ENCODE peak calls at places on chromosomes 11 and 22, in ten cellular contexts. G is ascending aorta; H is HCT116; M is substantia nigra; J is mammary epithelial cell; Q is CD8-positive, alpha-beta memory T cell; N is neural progenitor cell; W is body of pancreas; T is neuronal stem cell; I is Panc1. X is an unnamed sample.
A peak's percentile ranks its signal among the peaks of the same experiment; 100 is the strongest.

GRCh38 chr11:57751676-57752253 is at the start of gene BTBD18:
- DNase-seq in G (no peak), H (no peak), M (no peak), J (peak; percentile 49), Q (no peak), N (peak; percentile 70), W (peak; percentile 66), T (no peak), I (no peak), X (no peak)

GRCh38 chr11:69337211-69337721 is 43.3 kb downstream of the MYEOV start:
- DNase-seq in G (no peak), H (no peak), M (no peak), J (no peak), Q (no peak), N (no peak), W (peak; percentile 84), T (no peak), I (no peak), X (peak; percentile 74)

GRCh38 chr11:65609236-65609635 is 4.8 kb downstream of the MAP3K11 start:
- DNase-seq in G (no peak), H (no peak), M (no peak), J (no peak), Q (no peak), N (no peak), W (no peak), T (no peak), I (no peak), X (no peak)

GRCh38 chr11:130420478-130421198 is 7.8 kb downstream of the ADAMTS8 start:
- DNase-seq in G (no peak), H (no peak), M (no peak), J (no peak), Q (no peak), N (no peak), W (peak; percentile 35), T (no peak), I (no peak), X (no peak)

GRCh38 chr11:33448461-33449130 is 191.4 kb downstream of the HIPK3 start:
- DNase-seq in G (no peak), H (no peak), M (no peak), J (peak; percentile 24), Q (no peak), N (no peak), W (no peak), T (no peak), I (no peak), X (no peak)

GRCh38 chr11:102577723-102578122 is 47.2 kb upstream of the MMP7 start:
- DNase-seq in G (no peak), H (no peak), M (no peak), J (no peak), Q (no peak), N (no peak), W (no peak), T (no peak), I (no peak), X (no peak)

GRCh38 chr11:86183694-86184093 is 60.9 kb upstream of the EED start:
- DNase-seq in G (no peak), H (no peak), M (no peak), J (peak; percentile 75), Q (no peak), N (no peak), W (no peak), T (no peak), I (no peak), X (no peak)

GRCh38 chr11:69172674-69173073 is 16.9 kb downstream of the SMIM38 start:
- DNase-seq in G (no peak), H (peak; percentile 19), M (no peak), J (peak; percentile 27), Q (peak; percentile 4), N (no peak), W (no peak), T (no peak), I (no peak), X (no peak)

GRCh38 chr22:39900306-39901227 is at the start of gene GRAP2:
- DNase-seq in G (no peak), H (no peak), M (no peak), J (no peak), Q (peak; percentile 87), N (no peak), W (no peak), T (no peak), I (no peak), X (no peak)

GRCh38 chr11:61054513-61054912 is 47.8 kb upstream of the CD5 start:
- DNase-seq in G (no peak), H (no peak), M (no peak), J (no peak), Q (no peak), N (no peak), W (no peak), T (no peak), I (no peak), X (no peak)

GRCh38 chr11:8363924-8364323 is 100.2 kb upstream of the LMO1 start:
- DNase-seq in G (no peak), H (no peak), M (no peak), J (no peak), Q (no peak), N (no peak), W (no peak), T (no peak), I (no peak), X (no peak)

GRCh38 chr11:45347343-45347742 is 61.2 kb upstream of the SYT13 start:
- DNase-seq in G (no peak), H (no peak), M (no peak), J (no peak), Q (no peak), N (peak; percentile 42), W (no peak), T (no peak), I (no peak), X (no peak)

GRCh38 chr11:126507646-126508045 is 152.2 kb downstream of the ST3GAL4 start:
- DNase-seq in G (no peak), H (no peak), M (no peak), J (no peak), Q (no peak), N (no peak), W (no peak), T (no peak), I (no peak), X (no peak)

GRCh38 chr22:30575859-30576258 is 1.4 kb upstream of the GAL3ST1 start:
- DNase-seq in G (no peak), H (no peak), M (no peak), J (no peak), Q (no peak), N (no peak), W (peak; percentile 81), T (no peak), I (no peak), X (no peak)

GRCh38 chr22:30572840-30573593 is 1.4 kb downstream of the GAL3ST1 start:
- DNase-seq in G (no peak), H (no peak), M (peak; percentile 45), J (no peak), Q (no peak), N (no peak), W (peak; percentile 54), T (no peak), I (no peak), X (no peak)

GRCh38 chr22:30573594-30574094 is 821 bp downstream of the GAL3ST1 start:
- DNase-seq in G (no peak), H (no peak), M (no peak), J (no peak), Q (no peak), N (no peak), W (peak; percentile 52), T (no peak), I (no peak), X (no peak)

GRCh38 chr22:30574095-30574981 is at the start of gene GAL3ST1:
- DNase-seq in G (no peak), H (no peak), M (peak; percentile 75), J (no peak), Q (no peak), N (peak; percentile 80), W (peak; percentile 75), T (peak; percentile 45), I (no peak), X (no peak)

DNA sequence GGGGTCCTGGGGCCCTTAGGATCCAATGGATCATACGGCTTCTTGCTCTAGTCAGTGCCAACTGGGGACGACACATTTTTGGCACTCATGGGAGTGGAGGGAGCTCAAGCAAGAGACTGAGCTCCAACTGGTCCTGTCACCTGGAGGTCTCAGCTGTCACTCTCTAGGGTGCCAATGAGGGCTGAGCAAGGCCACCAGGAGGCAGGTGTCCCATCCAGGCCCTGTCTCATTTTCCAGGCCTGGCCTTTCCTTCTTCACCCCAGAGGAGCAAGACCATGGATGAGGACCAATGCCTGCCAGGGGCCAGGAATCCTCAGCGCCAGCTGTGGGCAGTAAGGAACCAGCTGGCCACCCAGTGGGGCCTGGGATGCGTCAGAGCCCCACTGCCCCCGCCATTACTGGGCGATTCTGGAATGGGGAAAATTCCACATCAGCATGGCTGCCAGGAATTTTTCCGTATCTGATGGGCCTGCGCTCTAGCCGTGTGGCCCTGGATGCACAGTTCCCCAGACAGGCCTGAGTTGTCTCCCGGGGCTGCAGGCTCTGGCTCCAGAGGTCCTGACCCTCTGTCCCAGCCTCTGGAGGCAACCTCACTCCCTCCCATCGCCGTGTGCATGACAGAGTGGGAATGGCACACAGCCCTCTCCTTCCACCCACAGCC is 676 bp upstream of the GAL3ST1 start:
- DNase-seq in G (peak; percentile 81), H (no peak), M (peak; percentile 29), J (no peak), Q (no peak), N (peak; percentile 31), W (peak; percentile 78), T (no peak), I (no peak), X (peak; percentile 38)
- H3K27ac ChIP-seq in G (peak overlapping the region; percentile 50), H (no peak overlapping the region), M (peak overlapping the region; percentile 99), J (no peak overlapping the region), Q (no peak overlapping the region), N (no peak overlapping the region), W (peak overlapping the region; percentile 63), T (peak overlapping the region; percentile 10), I (no peak overlapping the region), X (peak overlapping the region; percentile 82)

DNA sequence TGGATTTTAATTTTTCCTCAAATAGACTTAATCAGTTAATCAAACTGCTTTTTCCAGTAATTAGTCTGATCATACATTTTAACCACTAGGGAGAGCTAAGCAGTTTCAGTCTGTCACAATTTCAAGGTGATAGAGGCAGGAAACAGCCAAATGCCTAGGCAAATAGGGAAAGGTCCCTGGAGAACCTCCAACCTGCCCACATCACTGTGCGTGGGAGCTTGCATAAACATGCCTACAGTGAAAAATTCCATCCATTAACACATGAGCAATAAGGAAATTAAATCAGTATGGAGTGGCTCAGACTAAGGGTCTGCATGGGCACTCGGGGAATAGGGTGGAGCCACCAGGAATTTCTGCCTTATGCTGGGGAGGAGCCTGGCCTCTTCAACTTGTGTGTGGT is 74.6 kb downstream of the AASDHPPT start:
- DNase-seq in G (no peak), H (no peak), M (no peak), J (peak; percentile 82), Q (no peak), N (no peak), W (peak; percentile 38), T (no peak), I (no peak), X (no peak)
- H3K27ac ChIP-seq in G (no peak overlapping the region), H (no peak overlapping the region), M (no peak overlapping the region), J (peak overlapping the region; percentile 86), Q (no peak overlapping the region), N (no peak overlapping the region), W (no peak overlapping the region), T (no peak overlapping the region), I (peak overlapping the region; percentile 4), X (no peak overlapping the region)

GRCh38 chr22:19605508-19606331 is 81.5 kb upstream of the CLDN5 start:
- DNase-seq in G (no peak), H (no peak), M (no peak), J (no peak), Q (no peak), N (no peak), W (no peak), T (no peak), I (no peak), X (no peak)
- H3K27ac ChIP-seq in G (no peak overlapping the region), H (no peak overlapping the region), M (no peak overlapping the region), J (no peak overlapping the region), Q (no peak overlapping the region), N (no peak overlapping the region), W (no peak overlapping the region), T (no peak overlapping the region), I (no peak overlapping the region), X (no peak overlapping the region)

GRCh38 chr22:31118046-31118820 is 4.5 kb upstream of the INPP5J start:
- DNase-seq in G (no peak), H (no peak), M (no peak), J (no peak), Q (no peak), N (no peak), W (no peak), T (no peak), I (no peak), X (no peak)
- H3K27ac ChIP-seq in G (no peak overlapping the region), H (no peak overlapping the region), M (no peak overlapping the region), J (no peak overlapping the region), Q (no peak overlapping the region), N (no peak overlapping the region), W (no peak overlapping the region), T (no peak overlapping the region), I (no peak overlapping the region), X (no peak overlapping the region)

X was measured in AG04450.